ENCODE peak calls at places on chromosomes 11 and 22, in five cellular contexts. H is endodermal cell, J is choroid plexus epithelial cell, N is neural crest cell, S is GM20000. F is an unnamed sample.

GRCh38 chr11:83192846-83193245 is 666 bp upstream of the ANKRD42 start:
- DNase-seq in H (no peak), J (peak), N (no peak), S (no peak), F (no peak)

GRCh38 chr11:71484248-71485062 is 31.5 kb downstream of the NADSYN1 start:
- DNase-seq in H (no peak), J (no peak), N (no peak), S (no peak), F (no peak)

GRCh38 chr11:65589444-65590239 is 6.0 kb downstream of the KCNK7 start:
- DNase-seq in H (no peak), J (peak), N (no peak), S (peak), F (no peak)

GRCh38 chr11:76763573-76764348 is 19.4 kb upstream of the TSKU start:
- DNase-seq in H (no peak), J (peak), N (no peak), S (no peak), F (no peak)

GRCh38 chr11:76620471-76620870 is 50.1 kb downstream of the LRRC32 start:
- DNase-seq in H (no peak), J (peak), N (no peak), S (no peak), F (no peak)

GRCh38 chr22:42693055-42693762 is 27.5 kb downstream of the A4GALT start:
- DNase-seq in H (no peak), J (no peak), N (no peak), S (no peak), F (no peak)

GRCh38 chr11:13215157-13215556 is 62.4 kb upstream of the BMAL1 start:
- DNase-seq in H (no peak), J (peak), N (no peak), S (no peak), F (no peak)

GRCh38 chr22:24117942-24118341 is 63.3 kb upstream of the SUSD2 start:
- DNase-seq in H (peak), J (no peak), N (no peak), S (no peak), F (no peak)

GRCh38 chr22:31083377-31083768 is 2.3 kb downstream of the SMTN start:
- DNase-seq in H (no peak), J (no peak), N (no peak), S (no peak), F (no peak)

GRCh38 chr11:36035454-36035853 is 91.6 kb downstream of the LDLRAD3 start:
- DNase-seq in H (no peak), J (no peak), N (no peak), S (no peak), F (no peak)

GRCh38 chr11:62394825-62395538 is 23.9 kb upstream of the SCGB1A1 start:
- DNase-seq in H (peak), J (peak), N (peak), S (peak), F (peak)

GRCh38 chr11:101096036-101096704 is 33.4 kb downstream of the PGR start:
- DNase-seq in H (no peak), J (peak), N (no peak), S (no peak), F (no peak)

GRCh38 chr11:88414385-88414861 is 76.9 kb upstream of the CTSC start:
- DNase-seq in H (no peak), J (peak), N (no peak), S (peak), F (no peak)

DNA sequence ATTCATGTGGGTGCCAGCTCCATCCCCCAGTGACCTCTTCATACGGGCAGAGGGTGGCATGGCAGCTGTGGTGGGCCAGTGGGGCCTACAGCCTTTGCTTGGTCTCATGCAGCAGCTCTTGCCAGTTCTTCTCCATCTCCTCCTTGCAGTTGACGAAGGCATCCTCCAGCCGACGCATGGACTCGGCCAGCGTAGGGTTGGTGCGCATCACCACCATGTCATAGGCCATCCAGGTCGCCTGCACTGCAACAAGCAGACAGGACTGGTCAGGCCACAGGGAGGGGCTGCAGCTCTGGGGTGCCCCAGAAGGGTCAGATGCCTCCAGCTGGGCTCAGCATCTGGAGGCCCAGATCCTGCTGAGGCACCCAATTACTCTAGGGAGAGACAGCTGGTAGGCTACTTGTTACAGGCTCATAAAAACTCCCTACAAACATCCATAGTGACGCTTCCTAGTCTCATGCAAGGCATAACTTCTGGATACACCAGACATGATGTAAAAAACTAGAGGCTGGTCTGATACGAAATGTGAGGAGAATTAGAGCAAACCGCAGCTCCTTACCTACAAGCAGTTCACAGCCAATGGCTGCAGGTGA is 5.6 kb downstream of the KLHDC7B start:
- DNase-seq in H (no peak), J (no peak), N (no peak), S (no peak), F (no peak)
- TF ChIP-seq CTCF in H (no peak), J (no peak), N (no peak), S (no peak), F (no peak)

GRCh38 chr11:3866836-3867208 is 11.4 kb downstream of the STIM1 start:
- DNase-seq in H (no peak), J (no peak), N (no peak), S (no peak), F (no peak)

GRCh38 chr11:3867209-3868071 is 12.0 kb downstream of the STIM1 start:
- DNase-seq in H (no peak), J (peak), N (no peak), S (no peak), F (no peak)

GRCh38 chr11:3861698-3862097 is 6.2 kb downstream of the STIM1 start:
- DNase-seq in H (no peak), J (peak), N (no peak), S (no peak), F (no peak)

GRCh38 chr11:3865388-3866193 is 10.1 kb downstream of the STIM1 start:
- DNase-seq in H (no peak), J (peak), N (no peak), S (no peak), F (no peak)

GRCh38 chr11:3866206-3866605 is 10.7 kb downstream of the STIM1 start:
- DNase-seq in H (no peak), J (no peak), N (no peak), S (no peak), F (no peak)
- TF ChIP-seq CTCF in H (peak), J (no peak), N (no peak), S (no peak), F (no peak)

GRCh38 chr22:37639771-37640590 is 512 bp downstream of the SH3BP1 start:
- DNase-seq in H (peak), J (no peak), N (no peak), S (peak), F (no peak)

GRCh38 chr22:37639070-37639760 is at the start of gene SH3BP1:
- DNase-seq in H (peak), J (peak), N (peak), S (peak), F (peak)

GRCh38 chr22:37638351-37639069 is 959 bp upstream of the SH3BP1 start:
- DNase-seq in H (peak), J (no peak), N (no peak), S (no peak), F (no peak)

GRCh38 chr22:37641251-37641949 is 1.9 kb downstream of the SH3BP1 start:
- DNase-seq in H (no peak), J (no peak), N (no peak), S (no peak), F (no peak)

GRCh38 chr22:37640591-37641250 is 1.3 kb downstream of the SH3BP1 start:
- DNase-seq in H (no peak), J (no peak), N (no peak), S (no peak), F (no peak)
- TF ChIP-seq CTCF in H (no peak), J (no peak), N (no peak), S (no peak), F (no peak)

GRCh38 chr11:115363426-115363825 is 140.8 kb downstream of the CADM1 start:
- DNase-seq in H (no peak), J (no peak), N (no peak), S (no peak), F (no peak)

GRCh38 chr11:115357066-115357465 is 147.1 kb downstream of the CADM1 start:
- DNase-seq in H (no peak), J (no peak), N (no peak), S (no peak), F (no peak)

GRCh38 chr11:115362997-115363396 is 141.2 kb downstream of the CADM1 start:
- DNase-seq in H (no peak), J (no peak), N (no peak), S (no peak), F (no peak)

GRCh38 chr11:115361025-115361424 is 143.2 kb downstream of the CADM1 start:
- DNase-seq in H (no peak), J (no peak), N (no peak), S (no peak), F (no peak)

GRCh38 chr11:115360186-115360824 is 143.9 kb downstream of the CADM1 start:
- DNase-seq in H (no peak), J (no peak), N (no peak), S (no peak), F (no peak)
- TF ChIP-seq CTCF in H (peak), J (no peak), N (peak), S (no peak), F (peak)

DNA sequence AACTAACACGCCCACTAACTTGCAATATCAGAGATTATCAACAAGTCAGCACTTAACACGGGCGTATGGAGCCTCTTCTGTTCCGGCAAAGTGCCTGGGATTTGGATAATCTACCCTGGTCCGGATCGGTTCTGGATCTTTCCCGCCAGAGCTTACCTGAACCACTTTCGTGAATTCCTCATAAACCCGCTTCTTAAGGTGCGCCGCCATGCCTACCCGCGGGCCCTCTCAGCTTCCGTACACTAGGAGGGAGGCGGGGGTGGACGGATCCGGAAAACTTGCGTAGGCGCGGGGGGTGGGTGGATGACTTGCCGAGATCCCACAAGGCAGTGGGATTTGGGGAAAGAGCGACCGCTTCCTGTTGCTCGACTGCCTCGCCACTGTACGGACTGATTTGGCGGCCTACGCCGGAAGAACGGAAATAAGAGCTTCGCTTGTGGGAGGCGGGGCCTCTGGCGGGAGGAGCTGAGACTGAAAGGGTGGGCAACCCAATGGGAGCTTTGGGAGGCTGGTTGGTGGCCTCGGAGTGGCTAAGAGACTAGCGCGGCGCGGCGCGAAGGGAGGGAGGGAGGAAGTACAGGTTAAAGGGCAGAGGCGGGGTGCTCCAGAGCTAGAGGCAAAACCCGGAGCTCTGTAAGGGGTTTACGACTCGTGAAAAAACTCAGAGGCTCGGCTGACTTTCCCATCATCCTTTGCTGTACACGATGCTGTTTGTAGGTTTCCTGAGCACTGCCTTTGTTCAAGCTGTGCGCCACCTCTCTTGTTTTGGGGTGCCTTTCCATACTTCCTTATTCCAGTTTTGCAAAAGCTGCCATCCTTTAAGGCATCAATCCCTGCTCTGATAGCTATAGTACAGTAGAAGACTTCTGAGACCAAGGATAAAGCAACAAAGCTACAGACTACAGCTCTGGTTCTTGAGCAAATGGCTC is at the start of gene INTS4:
- DNase-seq in H (peak), J (peak), N (peak), S (peak), F (peak)
- TF ChIP-seq CTCF in H (no peak), J (no peak), N (no peak), S (no peak), F (no peak)